ENCODE peak calls at places on chromosomes 11 and 22, in eight cellular contexts. G is activated CD4-positive, CD25-positive, alpha-beta regulatory T cell treated with anti-CD3 and anti-CD28 coated beads, Interleukin-2, amount 50 U/mL, for 16 hours; L is iPS DF 6.9; Q is aorta; N is astrocyte of the hippocampus; S is HEK293T; M is GM12891; T is M059J. C is an unnamed sample.

GRCh38 chr11:118437046-118437735 is 899 bp downstream of the KMT2A start:
- DNase-seq in N (peak; percentile 68), M (peak; percentile 10), S (peak; percentile 60), T (peak; percentile 67), G (no peak), Q (peak; percentile 79), L (no peak), C (peak; percentile 31)

GRCh38 chr22:41880653-41881052 is 34.2 kb downstream of the SHISA8 start:
- DNase-seq in L (no peak), S (no peak), N (no peak), G (no peak), T (no peak), Q (no peak), M (no peak), C (no peak)

GRCh38 chr11:40280161-40281054 is 1179.0 kb downstream of the LRRC4C start:
- DNase-seq in S (no peak), Q (no peak), T (peak; percentile 29), L (no peak), G (no peak), N (peak; percentile 56), M (no peak), C (no peak)

GRCh38 chr22:37904572-37905533 is 1.2 kb upstream of the MICALL1 start:
- DNase-seq in M (no peak), G (no peak), N (peak; percentile 97), S (peak; percentile 66), Q (peak; percentile 92), L (no peak), T (peak; percentile 93), C (peak; percentile 99)

GRCh38 chr22:19987394-19988306 is 29.0 kb downstream of the ARVCF start:
- DNase-seq in M (no peak), S (no peak), G (no peak), N (no peak), L (no peak), T (no peak), Q (no peak), C (no peak)

GRCh38 chr22:32474635-32475427 is at the start of gene FBXO7:
- DNase-seq in G (peak; percentile 70), N (peak; percentile 98), L (peak; percentile 66), S (peak; percentile 96), M (peak; percentile 78), T (peak; percentile 85), Q (peak; percentile 98), C (peak; percentile 92)

GRCh38 chr11:15236514-15236913 is 121.8 kb downstream of the INSC start:
- DNase-seq in T (no peak), Q (no peak), S (no peak), G (no peak), L (no peak), M (no peak), N (no peak), C (no peak)

GRCh38 chr11:121665211-121665838 is 212.6 kb upstream of the SORL1-AS1 start:
- DNase-seq in Q (no peak), S (no peak), L (no peak), N (no peak), M (no peak), G (no peak), T (no peak), C (no peak)

GRCh38 chr22:33038131-33038772 is 19.9 kb downstream of the SYN3 start:
- DNase-seq in G (no peak), L (no peak), M (no peak), T (peak; percentile 48), Q (no peak), N (no peak), S (no peak), C (no peak)

GRCh38 chr11:98531576-98531975 is 489.2 kb upstream of the CNTN5 start:
- DNase-seq in L (no peak), T (peak; percentile 7), M (no peak), Q (no peak), S (no peak), N (no peak), G (no peak), C (no peak)

GRCh38 chr11:3154001-3154599 is 11.0 kb downstream of the OSBPL5 start:
- DNase-seq in M (no peak), N (peak; percentile 33), G (no peak), S (no peak), Q (peak; percentile 72), T (no peak), L (no peak), C (no peak)

GRCh38 chr11:59206635-59207034 is 6.1 kb downstream of the MPEG1 start:
- DNase-seq in M (no peak), S (peak; percentile 43), G (no peak), T (peak; percentile 37), N (peak; percentile 35), Q (no peak), L (peak; percentile 48), C (peak; percentile 40)

GRCh38 chr22:29348956-29349355 is 33.5 kb upstream of the RASL10A start:
- DNase-seq in N (no peak), S (no peak), T (peak; percentile 28), L (no peak), Q (no peak), G (no peak), M (no peak), C (peak; percentile 18)

GRCh38 chr11:64670975-64671374 is 52.0 kb downstream of the NRXN2 start:
- DNase-seq in T (no peak), Q (no peak), M (no peak), G (no peak), N (no peak), L (no peak), S (no peak), C (no peak)

GRCh38 chr22:18110944-18111758 is 542 bp downstream of the TUBA8 start:
- DNase-seq in L (no peak), T (no peak), G (no peak), M (no peak), Q (peak; percentile 73), S (no peak), N (peak; percentile 6), C (no peak)

GRCh38 chr11:105553015-105553414 is 56.9 kb upstream of the GRIA4 start:
- DNase-seq in N (peak; percentile 18), L (no peak), S (no peak), G (no peak), Q (no peak), M (no peak), T (peak; percentile 73), C (peak; percentile 15)

GRCh38 chr11:70628881-70629844 is 230.8 kb downstream of the CTTN start:
- DNase-seq in N (no peak), S (no peak), Q (no peak), M (no peak), T (no peak), L (no peak), G (no peak), C (no peak)